ENCODE peak calls at places on chromosomes 6 and 20, in four cellular contexts. C is thoracic aorta, W is pancreas, A is heart left ventricle. E is an unnamed sample.

GRCh38 chr6:23659125-23659524 is 466.9 kb upstream of the NRSN1 start:
- DNase-seq in A (no peak), C (no peak), W (no peak), E (no peak)

GRCh38 chr6:45746046-45746445 is 269.6 kb downstream of the CLIC5 start:
- DNase-seq in C (no peak), A (no peak), W (no peak), E (no peak)

GRCh38 chr20:32970115-32970972 is 33.9 kb downstream of the SUN5 start:
- DNase-seq in C (no peak), A (no peak), W (no peak), E (no peak)

GRCh38 chr6:168967556-168967955 is 286.1 kb downstream of the THBS2 start:
- DNase-seq in C (no peak), W (no peak), A (no peak), E (no peak)

GRCh38 chr6:69818223-69818930 is 21.6 kb upstream of the LMBRD1 start:
- DNase-seq in W (no peak), C (no peak), A (no peak), E (no peak)

GRCh38 chr20:64080013-64080812 is at the start of gene OPRL1:
- DNase-seq in A (no peak), C (no peak), W (no peak), E (no peak)

GRCh38 chr6:42118162-42119001 is 24.0 kb downstream of the C6orf132 start:
- DNase-seq in W (peak), C (no peak), A (peak), E (no peak)

GRCh38 chr20:16828666-16829305 is 80.6 kb downstream of the OTOR start:
- DNase-seq in A (no peak), W (no peak), C (no peak), E (no peak)

GRCh38 chr6:44670146-44670545 is 282.6 kb downstream of the CDC5L start:
- DNase-seq in W (no peak), A (no peak), C (no peak), E (no peak)

GRCh38 chr6:33139596-33140206 is 52.6 kb downstream of the COL11A2 start:
- DNase-seq in C (no peak), A (no peak), W (no peak), E (no peak)

GRCh38 chr6:168089186-168090063 is 10.4 kb upstream of the FRMD1 start:
- DNase-seq in C (no peak), W (peak), A (peak), E (no peak)

GRCh38 chr6:91509711-91510110 is 922.8 kb upstream of the MAP3K7 start:
- DNase-seq in W (no peak), C (no peak), A (no peak), E (no peak)

GRCh38 chr6:157527471-157527907 is 146.5 kb downstream of the ZDHHC14 start:
- DNase-seq in C (no peak), A (no peak), W (no peak), E (no peak)

GRCh38 chr6:119739776-119740175 is 390.2 kb upstream of the MAN1A1 start:
- DNase-seq in C (no peak), W (no peak), A (no peak), E (no peak)

GRCh38 chr6:137761072-137761471 is 106.0 kb upstream of the TNFAIP3 start:
- DNase-seq in A (no peak), W (no peak), C (no peak), E (no peak)

GRCh38 chr20:61443541-61444126 is 191.6 kb downstream of the CDH4 start:
- DNase-seq in W (no peak), A (no peak), C (no peak), E (no peak)

GRCh38 chr6:35084041-35084491 is 57.1 kb downstream of the TCP11 start:
- DNase-seq in A (no peak), C (no peak), W (no peak), E (no peak)

GRCh38 chr6:26273673-26274595 is 91.1 kb upstream of the BTN3A2 start:
- DNase-seq in C (no peak), A (no peak), W (no peak), E (no peak)

GRCh38 chr20:41138527-41139226 is 1.3 kb downstream of the PLCG1 start:
- DNase-seq in C (no peak), A (no peak), W (no peak), E (no peak)

GRCh38 chr20:10531848-10532247 is 96.7 kb downstream of the SLX4IP start:
- DNase-seq in A (no peak), W (no peak), C (no peak), E (no peak)

GRCh38 chr6:151379933-151380847 is 11.2 kb downstream of the ZBTB2 start:
- DNase-seq in C (no peak), A (no peak), W (no peak), E (no peak)

GRCh38 chr6:136729832-136730231 is 62.4 kb downstream of the MAP3K5 start:
- DNase-seq in A (no peak), C (no peak), W (no peak), E (no peak)

GRCh38 chr6:170035104-170035503 is 255.8 kb downstream of the DLL1 start:
- DNase-seq in C (no peak), A (no peak), W (no peak), E (no peak)

GRCh38 chr6:134123666-134124208 is 71.3 kb upstream of the SLC2A12 start:
- DNase-seq in W (no peak), A (no peak), C (no peak), E (no peak)

GRCh38 chr6:65182681-65183080 is 524.3 kb downstream of the EYS start:
- DNase-seq in A (no peak), C (no peak), W (no peak), E (no peak)

GRCh38 chr6:96520039-96520850 is 1.4 kb upstream of the UFL1 start:
- DNase-seq in A (no peak), W (peak), C (no peak), E (no peak)

GRCh38 chr20:5634894-5635293 is 115.3 kb upstream of the SHLD1 start:
- DNase-seq in W (no peak), C (no peak), A (no peak), E (no peak)

GRCh38 chr6:128057541-128058335 is 156.9 kb upstream of the THEMIS start:
- DNase-seq in W (no peak), C (no peak), A (no peak), E (no peak)

GRCh38 chr20:58630063-58630462 is 21.0 kb upstream of the STX16 start:
- DNase-seq in A (no peak), C (no peak), W (no peak), E (no peak)

GRCh38 chr20:2869381-2869780 is 3.9 kb upstream of the PTPRA start:
- DNase-seq in A (no peak), C (no peak), W (no peak), E (no peak)

GRCh38 chr6:22146581-22147468 is 150.0 kb downstream of the PRL start:
- DNase-seq in C (no peak), A (no peak), W (no peak), E (peak)
- H3K4me3 ChIP-seq in C (no peak), A (peak), W (no peak), E (peak)

GRCh38 chr20:35739294-35740163 is 2.5 kb downstream of the RBM39 start:
- DNase-seq in A (no peak), C (no peak), W (no peak), E (no peak)
- TF ChIP-seq CTCF in A (no peak), C (no peak), W (no peak), E (no peak)

GRCh38 chr6:11044712-11045167 is 635 bp upstream of the ELOVL2 start:
- DNase-seq in W (no peak), A (no peak), C (no peak), E (no peak)
- H3K4me3 ChIP-seq in W (peak), A (peak), C (peak), E (no peak)

GRCh38 chr6:20476501-20477043 is 57.7 kb upstream of the CDKAL1 start:
- DNase-seq in C (no peak), A (no peak), W (no peak), E (no peak)

GRCh38 chr6:20474756-20475542 is 59.3 kb upstream of the CDKAL1 start:
- DNase-seq in C (no peak), A (no peak), W (no peak), E (no peak)

GRCh38 chr6:20481281-20481680 is 53.0 kb upstream of the CDKAL1 start:
- DNase-seq in A (no peak), W (no peak), C (no peak), E (no peak)

GRCh38 chr6:20477485-20477884 is 56.8 kb upstream of the CDKAL1 start:
- DNase-seq in C (no peak), W (no peak), A (no peak), E (no peak)

GRCh38 chr6:20479075-20479871 is 55.0 kb upstream of the CDKAL1 start:
- DNase-seq in W (no peak), C (no peak), A (no peak), E (peak)
- TF ChIP-seq CTCF in W (no peak), C (no peak), A (no peak), E (no peak)

GRCh38 chr20:44738779-44739477 is 6.7 kb upstream of the KCNK15 start:
- DNase-seq in A (peak), C (no peak), W (peak), E (peak)
- H3K4me3 ChIP-seq in A (no peak), C (no peak), W (no peak), E (peak)

E was measured in dorsolateral prefrontal cortex.